ENCODE peak calls at places on chromosomes 13 and 19, in six cellular contexts. P is DND-41, F is H1, Q is A549, W is H9, K is fibroblast of lung. G is an unnamed sample. For H3K4me1, the result is how much of the 10 kb centered on the place peaks cover.

GRCh38 chr19:6947745-6948144 is 60.4 kb downstream of the ADGRE1 start:
- DNase-seq in K (peak), Q (peak), F (no peak), P (no peak), W (no peak), G (no peak)

GRCh38 chr19:41882568-41883462 is at the start of gene ARHGEF1:
- DNase-seq in K (peak), P (peak), Q (peak), W (no peak), F (no peak), G (peak)

GRCh38 chr19:29477831-29478577 is 47.8 kb upstream of the VSTM2B start:
- DNase-seq in Q (no peak), F (no peak), K (no peak), W (no peak), P (no peak), G (no peak)

GRCh38 chr19:16895467-16896097 is 6.8 kb downstream of the F2RL3 start:
- DNase-seq in W (no peak), Q (no peak), F (no peak), P (no peak), K (no peak), G (peak)

GRCh38 chr13:95375706-95376105 is 74.5 kb upstream of the ABCC4 start:
- DNase-seq in W (no peak), F (no peak), Q (no peak), K (no peak), P (no peak), G (no peak)

GRCh38 chr13:112029143-112029542 is 37.8 kb upstream of the SOX1 start:
- DNase-seq in F (no peak), Q (no peak), P (no peak), K (no peak), W (no peak), G (no peak)

GRCh38 chr19:35959040-35959967 is 23.1 kb downstream of the LRFN3 start:
- DNase-seq in P (no peak), Q (no peak), F (no peak), W (peak), K (no peak), G (peak)

GRCh38 chr19:16076154-16076957 is at the start of gene TPM4:
- DNase-seq in K (peak), F (peak), Q (peak), W (peak), P (peak), G (peak)

GRCh38 chr13:100941377-100941776 is 266.8 kb upstream of the TMTC4 start:
- DNase-seq in F (no peak), W (no peak), P (no peak), Q (no peak), K (no peak), G (no peak)

GRCh38 chr13:24459234-24459633 is 53.3 kb downstream of the PARP4 start:
- DNase-seq in K (peak), F (no peak), Q (no peak), P (no peak), W (no peak), G (no peak)

GRCh38 chr19:48123907-48124675 is 13.5 kb upstream of the PLA2G4C start:
- DNase-seq in W (no peak), K (peak), P (no peak), F (no peak), Q (no peak), G (peak)

GRCh38 chr19:27851543-27852060 is 1361.3 kb downstream of the UQCRFS1 start:
- DNase-seq in F (no peak), P (no peak), W (no peak), K (no peak), Q (no peak), G (no peak)

GRCh38 chr13:80030491-80030890 is 310.4 kb downstream of the SPRY2 start:
- DNase-seq in K (no peak), F (peak), W (no peak), Q (no peak), P (no peak), G (peak)

GRCh38 chr13:19910336-19911072 is 47.1 kb upstream of the ZMYM5 start:
- DNase-seq in F (no peak), P (no peak), W (no peak), Q (peak), K (peak), G (no peak)

GRCh38 chr13:104024416-104025170 is 958.4 kb upstream of the SLC10A2 start:
- DNase-seq in P (no peak), W (no peak), K (peak), Q (no peak), F (no peak), G (no peak)

GRCh38 chr13:43567608-43568007 is 219.2 kb downstream of the ENOX1 start:
- DNase-seq in K (peak), P (no peak), Q (no peak), F (no peak), W (no peak), G (no peak)

GRCh38 chr13:113837554-113838355 is 26.1 kb downstream of the GAS6 start:
- DNase-seq in F (no peak), P (no peak), K (peak), Q (peak), W (peak), G (no peak)

GRCh38 chr19:38898788-38899446 is 501 bp downstream of the SIRT2 start:
- DNase-seq in P (no peak), W (no peak), Q (peak), K (peak), F (no peak), G (peak)
- H3K4me2 ChIP-seq in P (peak), W (peak), Q (peak), K (peak), F (peak), G (peak)

GRCh38 chr13:105445793-105446192 is 1089.7 kb downstream of the EFNB2 start:
- DNase-seq in W (no peak), Q (no peak), P (peak), F (no peak), K (no peak), G (no peak)

GRCh38 chr13:105442040-105442439 is 1093.4 kb downstream of the EFNB2 start:
- DNase-seq in W (no peak), Q (no peak), K (no peak), P (no peak), F (no peak), G (no peak)

GRCh38 chr13:105436946-105437345 is 1098.5 kb downstream of the EFNB2 start:
- DNase-seq in P (no peak), K (peak), W (no peak), F (no peak), Q (no peak), G (no peak)

GRCh38 chr13:105442941-105443340 is 1092.5 kb downstream of the EFNB2 start:
- DNase-seq in K (peak), Q (peak), W (no peak), P (no peak), F (no peak), G (no peak)

GRCh38 chr13:105441406-105441805 is 1094.1 kb downstream of the EFNB2 start:
- DNase-seq in Q (no peak), F (no peak), W (no peak), P (no peak), K (no peak), G (no peak)
- TF ChIP-seq CTCF in Q (no peak), F (no peak), W (no peak), P (no peak), K (no peak), G (no peak)

DNA sequence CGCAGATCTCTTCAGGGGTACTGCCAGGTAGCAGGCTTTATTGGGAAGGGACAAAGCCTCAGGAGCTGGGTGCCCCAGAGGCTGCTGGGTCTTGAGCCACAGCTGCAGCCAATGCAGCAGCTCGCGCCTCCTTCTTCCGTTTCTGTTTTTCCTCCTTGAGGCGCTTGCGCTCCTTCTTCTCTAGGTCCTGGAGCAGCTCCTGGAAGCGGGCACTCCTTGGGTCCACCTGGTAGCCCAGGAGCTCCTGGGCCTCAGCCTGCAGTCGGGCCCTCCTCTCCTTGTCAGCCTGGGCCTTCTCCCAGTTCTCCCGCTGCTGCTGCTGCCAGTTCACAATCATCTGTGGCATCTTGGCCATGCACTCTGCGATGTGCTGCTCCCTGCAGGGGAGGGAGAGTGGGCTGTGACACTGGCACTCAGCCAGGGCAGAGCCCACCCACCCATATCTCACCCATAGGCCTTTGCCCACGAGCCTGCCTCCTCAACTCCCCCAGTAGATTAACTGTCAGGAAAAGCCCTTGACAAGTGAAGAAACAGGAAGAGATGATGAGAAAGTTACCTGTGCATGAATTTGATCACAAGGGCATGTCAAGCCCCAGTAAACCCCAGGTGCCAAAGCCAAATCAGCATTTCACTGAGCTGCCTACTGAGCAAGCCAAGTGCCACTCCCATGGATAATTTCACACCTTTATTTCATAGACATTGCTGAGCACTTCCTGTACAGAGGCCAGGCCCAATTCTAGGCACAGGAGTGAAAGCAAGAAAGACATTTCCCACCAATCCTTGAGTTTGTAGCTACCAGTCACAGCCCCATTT is 2.7 kb downstream of the GADD45GIP1 start:
- DNase-seq in F (no peak), W (no peak), Q (no peak), K (no peak), P (no peak), G (no peak)
- H3K4me1 ChIP-seq in F (under half), W (under half), Q (under half), K (under half), P (under half), G (under half)

DNA sequence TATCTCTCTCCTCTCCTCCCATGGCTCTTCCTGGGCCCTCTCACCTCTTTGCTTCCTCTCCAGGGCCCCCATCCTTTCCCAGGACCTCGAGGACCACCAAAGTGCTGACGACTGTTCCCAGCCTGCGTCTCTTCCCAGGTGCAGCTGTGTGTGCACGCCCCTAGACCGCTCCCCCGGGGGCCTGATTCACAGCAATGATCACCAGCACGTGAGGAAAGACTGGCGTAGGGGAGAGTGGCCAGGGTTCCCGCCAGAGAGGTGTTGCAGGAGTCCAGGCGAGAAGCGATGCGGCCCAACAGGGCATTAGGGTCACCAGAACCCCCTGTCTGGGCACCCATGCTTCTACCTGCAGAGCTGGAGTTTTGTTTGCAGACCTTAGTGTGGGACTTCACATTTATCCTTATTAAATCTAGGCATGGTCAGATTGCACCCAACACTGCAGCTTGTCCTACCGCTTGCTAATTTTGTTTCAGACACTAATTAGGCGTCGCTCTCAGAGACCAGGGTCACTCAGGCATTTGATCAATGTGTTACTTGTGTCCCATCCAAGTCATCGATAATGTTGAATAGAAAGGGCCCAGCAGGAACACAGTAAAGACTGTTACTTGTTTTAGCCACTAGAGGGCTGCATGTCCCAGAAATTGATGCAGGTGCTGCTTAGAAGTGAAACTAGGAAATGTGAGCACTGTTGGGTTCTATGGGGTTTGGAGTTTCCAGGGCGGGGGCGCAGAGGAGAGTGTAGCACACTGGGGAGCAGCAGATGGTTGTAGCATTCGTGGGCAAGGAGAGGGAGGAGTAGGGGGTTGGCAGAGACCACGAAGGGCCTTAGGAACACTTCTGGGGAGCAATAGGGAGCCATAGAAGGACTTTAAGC is 53.2 kb downstream of the CDADC1 start:
- DNase-seq in F (no peak), P (peak), Q (peak), W (peak), K (peak), G (peak)
- H3K4me2 ChIP-seq in F (no peak), P (peak), Q (peak), W (no peak), K (peak), G (no peak)

GRCh38 chr19:4690362-4690761 is 20.2 kb upstream of the MYDGF start:
- DNase-seq in K (no peak), W (no peak), F (no peak), P (no peak), Q (no peak), G (no peak)
- TF ChIP-seq CTCF in K (no peak), W (no peak), F (no peak), P (no peak), Q (no peak), G (no peak)

GRCh38 chr13:45200701-45201230 is at the start of gene KCTD4:
- DNase-seq in W (no peak), Q (no peak), F (no peak), P (no peak), K (peak), G (no peak)
- H3K4me1 ChIP-seq in W (under half), Q (under half), F (under half), P (under half), K (under half), G (under half)

GRCh38 chr13:71290963-71291937 is 575.8 kb downstream of the DACH1 start:
- DNase-seq in Q (no peak), F (no peak), K (peak), P (peak), W (no peak), G (no peak)
- H3K4me2 ChIP-seq in Q (peak), F (no peak), K (peak), P (peak), W (no peak), G (no peak)

DNA sequence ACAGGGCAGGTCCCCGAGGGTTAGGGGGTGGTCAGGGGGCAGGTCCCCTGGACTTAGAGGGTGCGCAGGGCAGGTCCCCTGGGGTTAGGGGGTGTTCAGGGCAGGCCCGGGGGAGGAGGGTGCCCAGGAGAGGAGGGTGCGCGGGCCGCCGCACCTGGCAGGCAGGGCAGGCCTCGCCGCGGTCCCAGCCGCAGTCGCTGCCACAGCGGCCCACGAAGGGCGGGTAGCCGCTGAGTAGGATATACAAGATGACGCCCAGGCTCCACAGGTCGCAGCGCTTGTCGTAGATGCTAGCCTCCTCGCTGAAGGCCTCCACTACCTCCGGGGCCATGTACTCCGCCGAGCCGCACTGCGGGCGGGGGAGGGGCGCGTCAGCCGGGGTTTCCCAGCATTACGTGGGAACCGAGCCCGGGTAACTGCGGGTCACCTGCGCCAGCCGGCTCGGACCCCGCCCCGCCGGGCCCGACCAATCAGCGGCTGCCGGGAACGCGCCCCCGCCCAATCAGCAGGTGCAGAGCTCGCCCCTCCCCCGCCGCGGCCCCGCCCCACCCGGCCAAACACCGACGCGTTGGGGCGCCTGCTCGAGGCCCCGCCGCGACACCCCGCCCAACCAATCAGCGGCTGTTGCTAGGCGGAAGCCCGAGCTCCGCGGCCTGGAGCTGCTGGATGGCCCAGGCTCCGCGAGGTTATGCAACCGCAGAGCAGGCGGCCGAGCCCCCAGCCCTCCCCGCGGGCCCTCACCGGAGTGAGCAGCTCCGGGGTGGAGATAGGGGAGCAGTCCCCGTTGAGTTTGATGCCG is 9.2 kb downstream of the MKNK2 start:
- DNase-seq in P (peak), W (peak), F (peak), Q (peak), K (peak), G (peak)
- TF ChIP-seq CTCF in P (no peak), W (no peak), F (no peak), Q (no peak), K (no peak), G (no peak)